ENCODE peak calls at places on chromosome 7, in nine cellular contexts. N is T-cell; C is stimulated activated CD4-positive, alpha-beta T cell treated with anti-CD3 and anti-CD28 coated beads, Interleukin-2, amount 100 ng/mL, for 48 hours; S is Daoy; A is EL; V is RCC 7860; K is neural crest cell; U is prostate gland; Z is CD4-positive, CD25-positive, alpha-beta regulatory T cell. M is an unnamed sample.
A peak's percentile ranks its signal among the peaks of the same experiment; 100 is the strongest.

GRCh38 chr7:98137826-98138151 is 31.1 kb downstream of the LMTK2 start:
- DNase-seq in N (no peak), C (no peak), S (no peak), A (no peak), V (no peak), K (no peak), U (no peak), Z (no peak), M (no peak)

GRCh38 chr7:11430112-11430511 is 401.9 kb downstream of the THSD7A start:
- DNase-seq in N (no peak), C (no peak), S (no peak), A (no peak), V (no peak), K (no peak), U (no peak), Z (no peak), M (no peak)

GRCh38 chr7:51366930-51367613 is 50.5 kb upstream of the COBL start:
- DNase-seq in N (no peak), C (no peak), S (peak; percentile 71), A (peak; percentile 13), V (peak; percentile 32), K (peak; percentile 36), U (peak; percentile 54), Z (peak; percentile 19), M (peak; percentile 44)

GRCh38 chr7:155584763-155585531 is 38.6 kb upstream of the CNPY1 start:
- DNase-seq in N (no peak), C (no peak), S (no peak), A (peak; percentile 45), V (no peak), K (no peak), U (no peak), Z (no peak), M (no peak)

GRCh38 chr7:44310221-44310848 is 15.1 kb downstream of the CAMK2B start:
- DNase-seq in N (no peak), C (no peak), S (no peak), A (no peak), V (no peak), K (peak; percentile 0), U (no peak), Z (no peak), M (no peak)

GRCh38 chr7:137975223-137975622 is 26.7 kb downstream of the CREB3L2 start:
- DNase-seq in N (no peak), C (no peak), S (no peak), A (peak; percentile 65), V (no peak), K (peak; percentile 37), U (no peak), Z (no peak), M (peak; percentile 81)

GRCh38 chr7:108347616-108348015 is 108.6 kb downstream of the NRCAM start:
- DNase-seq in N (no peak), C (no peak), S (peak; percentile 63), A (peak; percentile 51), V (no peak), K (no peak), U (no peak), Z (no peak), M (peak; percentile 56)

GRCh38 chr7:84647797-84648762 is 453.5 kb upstream of the SEMA3A start:
- DNase-seq in N (no peak), C (no peak), S (peak; percentile 11), A (peak; percentile 92), V (peak; percentile 44), K (no peak), U (no peak), Z (no peak), M (peak; percentile 85)

GRCh38 chr7:121953601-121954000 is 80.6 kb downstream of the PTPRZ1 start:
- DNase-seq in N (no peak), C (no peak), S (no peak), A (no peak), V (no peak), K (no peak), U (no peak), Z (no peak), M (no peak)

GRCh38 chr7:57769958-57770357 is 320.0 kb downstream of the ZNF716 start:
- DNase-seq in N (no peak), C (no peak), S (no peak), A (no peak), V (no peak), K (no peak), U (no peak), Z (no peak), M (no peak)

GRCh38 chr7:138170298-138170697 is 94.0 kb downstream of the AKR1D1 start:
- DNase-seq in N (no peak), C (no peak), S (no peak), A (no peak), V (no peak), K (no peak), U (no peak), Z (no peak), M (no peak)

GRCh38 chr7:100891555-100891954 is 2.0 kb upstream of the UFSP1 start:
- DNase-seq in N (no peak), C (no peak), S (peak; percentile 67), A (no peak), V (peak; percentile 72), K (no peak), U (no peak), Z (no peak), M (no peak)

GRCh38 chr7:83594076-83594475 is 54.9 kb downstream of the SEMA3E start:
- DNase-seq in N (no peak), C (no peak), S (no peak), A (no peak), V (no peak), K (no peak), U (no peak), Z (no peak), M (no peak)

GRCh38 chr7:101854084-101854865 is 36.8 kb downstream of the CUX1 start:
- DNase-seq in N (no peak), C (no peak), S (no peak), A (no peak), V (no peak), K (no peak), U (no peak), Z (peak; percentile 10), M (no peak)

GRCh38 chr7:54877683-54878082 is 118.7 kb upstream of the SEC61G start:
- DNase-seq in N (no peak), C (no peak), S (no peak), A (peak; percentile 22), V (peak; percentile 14), K (no peak), U (peak; percentile 46), Z (no peak), M (no peak)

GRCh38 chr7:105012503-105013282 is 1.3 kb upstream of the KMT2E start:
- DNase-seq in N (peak; percentile 99), C (peak; percentile 99), S (peak; percentile 100), A (peak; percentile 98), V (peak; percentile 99), K (peak; percentile 88), U (peak; percentile 99), Z (peak; percentile 99), M (peak; percentile 99)

GRCh38 chr7:47915066-47915976 is 32.9 kb downstream of the PKD1L1 start:
- DNase-seq in N (no peak), C (no peak), S (peak; percentile 67), A (peak; percentile 42), V (no peak), K (no peak), U (no peak), Z (no peak), M (no peak)

GRCh38 chr7:130365511-130366441 is 14.5 kb upstream of the CPA1 start:
- DNase-seq in N (no peak), C (no peak), S (peak; percentile 96), A (peak; percentile 88), V (no peak), K (no peak), U (no peak), Z (peak; percentile 59), M (peak; percentile 96)

GRCh38 chr7:82384779-82385178 is 58.8 kb downstream of the CACNA2D1 start:
- DNase-seq in N (no peak), C (no peak), S (no peak), A (no peak), V (no peak), K (no peak), U (no peak), Z (no peak), M (no peak)

GRCh38 chr7:151039850-151040548 is 8.3 kb upstream of the ASIC3 start:
- DNase-seq in N (no peak), C (no peak), S (no peak), A (no peak), V (no peak), K (no peak), U (no peak), Z (no peak), M (no peak)

GRCh38 chr7:131329176-131329570 is 1.5 kb downstream of the MKLN1 start:
- DNase-seq in N (no peak), C (no peak), S (no peak), A (peak; percentile 15), V (no peak), K (no peak), U (no peak), Z (no peak), M (peak; percentile 9)

GRCh38 chr7:135661311-135662122 is 797 bp upstream of the STMP1 start:
- DNase-seq in N (no peak), C (no peak), S (no peak), A (no peak), V (no peak), K (no peak), U (no peak), Z (peak; percentile 6), M (no peak)

GRCh38 chr7:23405240-23405618 is 65.1 kb downstream of the IGF2BP3 start:
- DNase-seq in N (no peak), C (no peak), S (no peak), A (no peak), V (no peak), K (no peak), U (no peak), Z (no peak), M (no peak)

M was measured in astrocyte of the spinal cord.